ENCODE peak calls at places on chromosomes 1 and 21, in seven cellular contexts. One of them, this sample, is unnamed.

GRCh38 chr1:211925016-211925415 is 94.5 kb upstream of the LPGAT1 start:
- DNase-seq in endothelial cell of umbilical vein: no peak
- DNase-seq in body of pancreas: no peak
- DNase-seq in upper lobe of right lung: no peak
- DNase-seq in mucosa of descending colon: peak; percentile 78
- DNase-seq in dorsolateral prefrontal cortex: no peak
- DNase-seq in effector memory CD4-positive, alpha-beta T cell: no peak
- DNase-seq in this sample: no peak

GRCh38 chr1:6638226-6638625 is 13.6 kb downstream of the THAP3 start:
- DNase-seq in endothelial cell of umbilical vein: no peak
- DNase-seq in body of pancreas: peak; percentile 80
- DNase-seq in upper lobe of right lung: no peak
- DNase-seq in mucosa of descending colon: peak; percentile 56
- DNase-seq in dorsolateral prefrontal cortex: peak; percentile 88
- DNase-seq in effector memory CD4-positive, alpha-beta T cell: no peak
- DNase-seq in this sample: peak; percentile 94

GRCh38 chr1:239306426-239306825 is 79.9 kb upstream of the CHRM3 start:
- DNase-seq in endothelial cell of umbilical vein: no peak
- DNase-seq in body of pancreas: no peak
- DNase-seq in upper lobe of right lung: no peak
- DNase-seq in mucosa of descending colon: no peak
- DNase-seq in dorsolateral prefrontal cortex: no peak
- DNase-seq in effector memory CD4-positive, alpha-beta T cell: no peak
- DNase-seq in this sample: no peak

GRCh38 chr1:168627370-168627769 is 51.0 kb downstream of the XCL1 start:
- DNase-seq in endothelial cell of umbilical vein: no peak
- DNase-seq in body of pancreas: no peak
- DNase-seq in upper lobe of right lung: no peak
- DNase-seq in mucosa of descending colon: no peak
- DNase-seq in dorsolateral prefrontal cortex: no peak
- DNase-seq in effector memory CD4-positive, alpha-beta T cell: no peak
- DNase-seq in this sample: no peak

GRCh38 chr1:19424651-19425570 is 60.4 kb downstream of the CAPZB start:
- DNase-seq in endothelial cell of umbilical vein: no peak
- DNase-seq in body of pancreas: no peak
- DNase-seq in upper lobe of right lung: no peak
- DNase-seq in mucosa of descending colon: no peak
- DNase-seq in dorsolateral prefrontal cortex: no peak
- DNase-seq in effector memory CD4-positive, alpha-beta T cell: no peak
- DNase-seq in this sample: no peak

GRCh38 chr1:11714831-11715574 is 20.9 kb upstream of the AGTRAP start:
- DNase-seq in endothelial cell of umbilical vein: no peak
- DNase-seq in body of pancreas: no peak
- DNase-seq in upper lobe of right lung: no peak
- DNase-seq in mucosa of descending colon: no peak
- DNase-seq in dorsolateral prefrontal cortex: peak; percentile 71
- DNase-seq in effector memory CD4-positive, alpha-beta T cell: no peak
- DNase-seq in this sample: peak; percentile 31

GRCh38 chr1:98179159-98179558 is 258.3 kb upstream of the DPYD start:
- DNase-seq in endothelial cell of umbilical vein: no peak
- DNase-seq in body of pancreas: no peak
- DNase-seq in upper lobe of right lung: no peak
- DNase-seq in mucosa of descending colon: no peak
- DNase-seq in dorsolateral prefrontal cortex: peak; percentile 30
- DNase-seq in effector memory CD4-positive, alpha-beta T cell: no peak
- DNase-seq in this sample: no peak

GRCh38 chr1:29285771-29286170 is 49.4 kb downstream of the PTPRU start:
- DNase-seq in endothelial cell of umbilical vein: no peak
- DNase-seq in body of pancreas: no peak
- DNase-seq in upper lobe of right lung: no peak
- DNase-seq in mucosa of descending colon: no peak
- DNase-seq in dorsolateral prefrontal cortex: no peak
- DNase-seq in effector memory CD4-positive, alpha-beta T cell: no peak
- DNase-seq in this sample: peak; percentile 22

GRCh38 chr1:243917863-243918565 is 68.0 kb upstream of the AKT3 start:
- DNase-seq in endothelial cell of umbilical vein: no peak
- DNase-seq in body of pancreas: no peak
- DNase-seq in upper lobe of right lung: no peak
- DNase-seq in mucosa of descending colon: no peak
- DNase-seq in dorsolateral prefrontal cortex: no peak
- DNase-seq in effector memory CD4-positive, alpha-beta T cell: no peak
- DNase-seq in this sample: peak; percentile 30

GRCh38 chr1:88985033-88985432 is 7.4 kb downstream of the KYAT3 start:
- DNase-seq in endothelial cell of umbilical vein: peak; percentile 93
- DNase-seq in body of pancreas: peak; percentile 68
- DNase-seq in upper lobe of right lung: no peak
- DNase-seq in mucosa of descending colon: no peak
- DNase-seq in dorsolateral prefrontal cortex: no peak
- DNase-seq in effector memory CD4-positive, alpha-beta T cell: no peak
- DNase-seq in this sample: no peak

GRCh38 chr1:11535761-11536572 is 57.0 kb downstream of the DISP3 start:
- DNase-seq in endothelial cell of umbilical vein: no peak
- DNase-seq in body of pancreas: no peak
- DNase-seq in upper lobe of right lung: peak; percentile 52
- DNase-seq in mucosa of descending colon: no peak
- DNase-seq in dorsolateral prefrontal cortex: no peak
- DNase-seq in effector memory CD4-positive, alpha-beta T cell: no peak
- DNase-seq in this sample: no peak

GRCh38 chr1:7490576-7490975 is 280.5 kb upstream of the VAMP3 start:
- DNase-seq in endothelial cell of umbilical vein: no peak
- DNase-seq in body of pancreas: no peak
- DNase-seq in upper lobe of right lung: no peak
- DNase-seq in mucosa of descending colon: no peak
- DNase-seq in dorsolateral prefrontal cortex: no peak
- DNase-seq in effector memory CD4-positive, alpha-beta T cell: no peak
- DNase-seq in this sample: no peak

GRCh38 chr1:64828829-64829228 is 84.0 kb downstream of the RAVER2 start:
- DNase-seq in endothelial cell of umbilical vein: no peak
- DNase-seq in body of pancreas: no peak
- DNase-seq in upper lobe of right lung: no peak
- DNase-seq in mucosa of descending colon: no peak
- DNase-seq in dorsolateral prefrontal cortex: no peak
- DNase-seq in effector memory CD4-positive, alpha-beta T cell: no peak
- DNase-seq in this sample: no peak

GRCh38 chr1:151176514-151177045 is 799 bp upstream of the TMOD4 start:
- DNase-seq in endothelial cell of umbilical vein: no peak
- DNase-seq in body of pancreas: no peak
- DNase-seq in upper lobe of right lung: no peak
- DNase-seq in mucosa of descending colon: no peak
- DNase-seq in dorsolateral prefrontal cortex: no peak
- DNase-seq in effector memory CD4-positive, alpha-beta T cell: no peak
- DNase-seq in this sample: no peak

GRCh38 chr1:39508857-39509305 is 17.4 kb downstream of the BMP8A start:
- DNase-seq in endothelial cell of umbilical vein: no peak
- DNase-seq in body of pancreas: no peak
- DNase-seq in upper lobe of right lung: no peak
- DNase-seq in mucosa of descending colon: no peak
- DNase-seq in dorsolateral prefrontal cortex: no peak
- DNase-seq in effector memory CD4-positive, alpha-beta T cell: no peak
- DNase-seq in this sample: no peak

GRCh38 chr1:110647254-110647891 is 27.4 kb downstream of the KCNA3 start:
- DNase-seq in endothelial cell of umbilical vein: peak; percentile 10
- DNase-seq in body of pancreas: no peak
- DNase-seq in upper lobe of right lung: no peak
- DNase-seq in mucosa of descending colon: no peak
- DNase-seq in dorsolateral prefrontal cortex: no peak
- DNase-seq in effector memory CD4-positive, alpha-beta T cell: no peak
- DNase-seq in this sample: no peak

GRCh38 chr21:42575111-42575510 is 61.5 kb downstream of the SLC37A1 start:
- DNase-seq in endothelial cell of umbilical vein: no peak
- DNase-seq in body of pancreas: no peak
- DNase-seq in upper lobe of right lung: peak; percentile 44
- DNase-seq in mucosa of descending colon: peak; percentile 9
- DNase-seq in dorsolateral prefrontal cortex: peak; percentile 12
- DNase-seq in effector memory CD4-positive, alpha-beta T cell: no peak
- DNase-seq in this sample: no peak

GRCh38 chr1:29555043-29555620 is 318.8 kb downstream of the PTPRU start:
- DNase-seq in endothelial cell of umbilical vein: no peak
- DNase-seq in body of pancreas: no peak
- DNase-seq in upper lobe of right lung: peak; percentile 26
- DNase-seq in mucosa of descending colon: no peak
- DNase-seq in dorsolateral prefrontal cortex: no peak
- DNase-seq in effector memory CD4-positive, alpha-beta T cell: no peak
- DNase-seq in this sample: no peak

GRCh38 chr21:38797470-38797869 is 8.3 kb upstream of the ETS2 start:
- DNase-seq in endothelial cell of umbilical vein: no peak
- DNase-seq in body of pancreas: no peak
- DNase-seq in upper lobe of right lung: no peak
- DNase-seq in mucosa of descending colon: peak; percentile 62
- DNase-seq in dorsolateral prefrontal cortex: no peak
- DNase-seq in effector memory CD4-positive, alpha-beta T cell: no peak
- DNase-seq in this sample: no peak

GRCh38 chr1:40984066-40984465 is 4.6 kb downstream of the CTPS1 start:
- DNase-seq in endothelial cell of umbilical vein: peak; percentile 68
- DNase-seq in body of pancreas: no peak
- DNase-seq in upper lobe of right lung: no peak
- DNase-seq in mucosa of descending colon: no peak
- DNase-seq in dorsolateral prefrontal cortex: no peak
- DNase-seq in effector memory CD4-positive, alpha-beta T cell: no peak
- DNase-seq in this sample: no peak

GRCh38 chr1:109567823-109568222 is 19.4 kb downstream of the GNAI3 start:
- DNase-seq in endothelial cell of umbilical vein: no peak
- DNase-seq in body of pancreas: no peak
- DNase-seq in upper lobe of right lung: no peak
- DNase-seq in mucosa of descending colon: no peak
- DNase-seq in dorsolateral prefrontal cortex: no peak
- DNase-seq in effector memory CD4-positive, alpha-beta T cell: no peak
- DNase-seq in this sample: no peak

GRCh38 chr1:91751281-91751680 is 134.7 kb downstream of the TGFBR3 start:
- DNase-seq in endothelial cell of umbilical vein: peak; percentile 74
- DNase-seq in body of pancreas: no peak
- DNase-seq in upper lobe of right lung: no peak
- DNase-seq in mucosa of descending colon: no peak
- DNase-seq in dorsolateral prefrontal cortex: no peak
- DNase-seq in effector memory CD4-positive, alpha-beta T cell: no peak
- DNase-seq in this sample: no peak

GRCh38 chr1:58576727-58577675 is at the start of gene TACSTD2:
- DNase-seq in endothelial cell of umbilical vein: peak; percentile 77
- DNase-seq in body of pancreas: peak; percentile 94
- DNase-seq in upper lobe of right lung: peak; percentile 94
- DNase-seq in mucosa of descending colon: peak; percentile 65
- DNase-seq in dorsolateral prefrontal cortex: no peak
- DNase-seq in effector memory CD4-positive, alpha-beta T cell: no peak
- DNase-seq in this sample: peak; percentile 32

GRCh38 chr1:33167650-33168447 is 14.0 kb downstream of the TRIM62 start:
- DNase-seq in endothelial cell of umbilical vein: no peak
- DNase-seq in body of pancreas: no peak
- DNase-seq in upper lobe of right lung: peak; percentile 17
- DNase-seq in mucosa of descending colon: no peak
- DNase-seq in dorsolateral prefrontal cortex: no peak
- DNase-seq in effector memory CD4-positive, alpha-beta T cell: no peak
- DNase-seq in this sample: no peak

GRCh38 chr1:230251644-230252191 is 174.4 kb downstream of the PGBD5 start:
- DNase-seq in endothelial cell of umbilical vein: no peak
- DNase-seq in body of pancreas: no peak
- DNase-seq in upper lobe of right lung: no peak
- DNase-seq in mucosa of descending colon: no peak
- DNase-seq in dorsolateral prefrontal cortex: no peak
- DNase-seq in effector memory CD4-positive, alpha-beta T cell: no peak
- DNase-seq in this sample: no peak
- H3K4me3 ChIP-seq in endothelial cell of umbilical vein: no peak overlapping the region
- H3K4me3 ChIP-seq in body of pancreas: no peak overlapping the region
- H3K4me3 ChIP-seq in upper lobe of right lung: no peak overlapping the region
- H3K4me3 ChIP-seq in mucosa of descending colon: no peak overlapping the region
- H3K4me3 ChIP-seq in dorsolateral prefrontal cortex: no peak overlapping the region
- H3K4me3 ChIP-seq in effector memory CD4-positive, alpha-beta T cell: no peak overlapping the region
- H3K4me3 ChIP-seq in this sample: no peak overlapping the region

GRCh38 chr1:234604726-234605492 is 5.1 kb downstream of the IRF2BP2 start:
- DNase-seq in endothelial cell of umbilical vein: peak; percentile 49
- DNase-seq in body of pancreas: no peak
- DNase-seq in upper lobe of right lung: no peak
- DNase-seq in mucosa of descending colon: no peak
- DNase-seq in dorsolateral prefrontal cortex: no peak
- DNase-seq in effector memory CD4-positive, alpha-beta T cell: no peak
- DNase-seq in this sample: no peak
- H3K4me3 ChIP-seq in endothelial cell of umbilical vein: peak overlapping the region; percentile 94
- H3K4me3 ChIP-seq in body of pancreas: peak overlapping the region; percentile 61
- H3K4me3 ChIP-seq in upper lobe of right lung: peak overlapping the region; percentile 85
- H3K4me3 ChIP-seq in mucosa of descending colon: no peak overlapping the region
- H3K4me3 ChIP-seq in dorsolateral prefrontal cortex: peak overlapping the region; percentile 68
- H3K4me3 ChIP-seq in effector memory CD4-positive, alpha-beta T cell: peak overlapping the region; percentile 65
- H3K4me3 ChIP-seq in this sample: peak overlapping the region; percentile 71

GRCh38 chr1:47023268-47024137 is at the start of gene CYP4X1:
- DNase-seq in endothelial cell of umbilical vein: peak; percentile 80
- DNase-seq in body of pancreas: peak; percentile 32
- DNase-seq in upper lobe of right lung: peak; percentile 72
- DNase-seq in mucosa of descending colon: peak; percentile 46
- DNase-seq in dorsolateral prefrontal cortex: peak; percentile 56
- DNase-seq in effector memory CD4-positive, alpha-beta T cell: no peak
- DNase-seq in this sample: peak; percentile 83
- H3K4me3 ChIP-seq in endothelial cell of umbilical vein: peak within 1 kb of the TSS; percentile 23
- H3K4me3 ChIP-seq in body of pancreas: peak within 1 kb of the TSS; percentile 24
- H3K4me3 ChIP-seq in upper lobe of right lung: peak within 1 kb of the TSS; percentile 51
- H3K4me3 ChIP-seq in mucosa of descending colon: no peak within 1 kb of the TSS
- H3K4me3 ChIP-seq in dorsolateral prefrontal cortex: peak within 1 kb of the TSS; percentile 57
- H3K4me3 ChIP-seq in effector memory CD4-positive, alpha-beta T cell: no peak within 1 kb of the TSS
- H3K4me3 ChIP-seq in this sample: peak within 1 kb of the TSS; percentile 18

GRCh38 chr1:231601775-231602674 is 24.6 kb upstream of the DISC1 start:
- DNase-seq in endothelial cell of umbilical vein: peak; percentile 66
- DNase-seq in body of pancreas: no peak
- DNase-seq in upper lobe of right lung: no peak
- DNase-seq in mucosa of descending colon: no peak
- DNase-seq in dorsolateral prefrontal cortex: no peak
- DNase-seq in effector memory CD4-positive, alpha-beta T cell: no peak
- DNase-seq in this sample: no peak

GRCh38 chr1:231602675-231602984 is 24.0 kb upstream of the DISC1 start:
- DNase-seq in endothelial cell of umbilical vein: no peak
- DNase-seq in body of pancreas: no peak
- DNase-seq in upper lobe of right lung: no peak
- DNase-seq in mucosa of descending colon: no peak
- DNase-seq in dorsolateral prefrontal cortex: no peak
- DNase-seq in effector memory CD4-positive, alpha-beta T cell: no peak
- DNase-seq in this sample: no peak

GRCh38 chr1:231604276-231604621 is 22.3 kb upstream of the DISC1 start:
- DNase-seq in endothelial cell of umbilical vein: no peak
- DNase-seq in body of pancreas: no peak
- DNase-seq in upper lobe of right lung: no peak
- DNase-seq in mucosa of descending colon: no peak
- DNase-seq in dorsolateral prefrontal cortex: no peak
- DNase-seq in effector memory CD4-positive, alpha-beta T cell: no peak
- DNase-seq in this sample: no peak

GRCh38 chr1:231605389-231606100 is 21.0 kb upstream of the DISC1 start:
- DNase-seq in endothelial cell of umbilical vein: no peak
- DNase-seq in body of pancreas: no peak
- DNase-seq in upper lobe of right lung: no peak
- DNase-seq in mucosa of descending colon: no peak
- DNase-seq in dorsolateral prefrontal cortex: no peak
- DNase-seq in effector memory CD4-positive, alpha-beta T cell: no peak
- DNase-seq in this sample: no peak

GRCh38 chr1:231603598-231604275 is 22.9 kb upstream of the DISC1 start:
- DNase-seq in endothelial cell of umbilical vein: peak; percentile 74
- DNase-seq in body of pancreas: peak; percentile 33
- DNase-seq in upper lobe of right lung: no peak
- DNase-seq in mucosa of descending colon: no peak
- DNase-seq in dorsolateral prefrontal cortex: no peak
- DNase-seq in effector memory CD4-positive, alpha-beta T cell: no peak
- DNase-seq in this sample: no peak
- H3K4me3 ChIP-seq in endothelial cell of umbilical vein: peak overlapping the region; percentile 47
- H3K4me3 ChIP-seq in body of pancreas: peak overlapping the region; percentile 50
- H3K4me3 ChIP-seq in upper lobe of right lung: peak overlapping the region; percentile 51
- H3K4me3 ChIP-seq in mucosa of descending colon: no peak overlapping the region
- H3K4me3 ChIP-seq in dorsolateral prefrontal cortex: peak overlapping the region; percentile 54
- H3K4me3 ChIP-seq in effector memory CD4-positive, alpha-beta T cell: peak overlapping the region; percentile 65
- H3K4me3 ChIP-seq in this sample: peak overlapping the region; percentile 83

This sample was measured in right cardiac atrium.